ENCODE peak calls at places on chromosomes 5 and 9, in five cellular contexts. One of them, this sample, is unnamed.

GRCh38 chr9:132756214-132756799 is 86.0 kb downstream of the GTF3C4 start:
- DNase-seq in HepG2: no peak
- DNase-seq in SK-N-SH: no peak
- DNase-seq in HCT116: no peak
- DNase-seq in K562: no peak
- DNase-seq in this sample: no peak

GRCh38 chr9:129211686-129212085 is 33.6 kb upstream of the IER5L start:
- DNase-seq in HepG2: no peak
- DNase-seq in SK-N-SH: no peak
- DNase-seq in HCT116: no peak
- DNase-seq in K562: no peak
- DNase-seq in this sample: no peak

GRCh38 chr5:139377226-139377625 is 5.9 kb downstream of the SLC23A1 start:
- DNase-seq in HepG2: no peak
- DNase-seq in SK-N-SH: no peak
- DNase-seq in HCT116: no peak
- DNase-seq in K562: no peak
- DNase-seq in this sample: no peak

GRCh38 chr5:76175821-76176403 is 92.7 kb downstream of the SV2C start:
- DNase-seq in HepG2: no peak
- DNase-seq in SK-N-SH: peak; percentile 75
- DNase-seq in HCT116: no peak
- DNase-seq in K562: peak; percentile 42
- DNase-seq in this sample: no peak

GRCh38 chr9:4573634-4574391 is 83.5 kb downstream of the SLC1A1 start:
- DNase-seq in HepG2: no peak
- DNase-seq in SK-N-SH: no peak
- DNase-seq in HCT116: no peak
- DNase-seq in K562: no peak
- DNase-seq in this sample: peak; percentile 15

GRCh38 chr9:129863059-129863690 is 27.9 kb downstream of the USP20 start:
- DNase-seq in HepG2: no peak
- DNase-seq in SK-N-SH: peak; percentile 85
- DNase-seq in HCT116: no peak
- DNase-seq in K562: peak; percentile 97
- DNase-seq in this sample: no peak

GRCh38 chr5:65050826-65051498 is 282.2 kb downstream of the CWC27 start:
- DNase-seq in HepG2: no peak
- DNase-seq in SK-N-SH: no peak
- DNase-seq in HCT116: no peak
- DNase-seq in K562: no peak
- DNase-seq in this sample: no peak

GRCh38 chr5:54243483-54244080 is 66.8 kb downstream of the ARL15 start:
- DNase-seq in HepG2: peak; percentile 31
- DNase-seq in SK-N-SH: peak; percentile 49
- DNase-seq in HCT116: peak; percentile 27
- DNase-seq in K562: peak; percentile 31
- DNase-seq in this sample: no peak

GRCh38 chr9:38343552-38343951 is 49.0 kb upstream of the ALDH1B1 start:
- DNase-seq in HepG2: no peak
- DNase-seq in SK-N-SH: no peak
- DNase-seq in HCT116: no peak
- DNase-seq in K562: no peak
- DNase-seq in this sample: no peak

GRCh38 chr9:136886610-136887597 is 588 bp downstream of the TRAF2 start:
- DNase-seq in HepG2: no peak
- DNase-seq in SK-N-SH: peak; percentile 89
- DNase-seq in HCT116: no peak
- DNase-seq in K562: peak; percentile 45
- DNase-seq in this sample: peak; percentile 22

GRCh38 chr5:110785356-110785755 is 46.5 kb downstream of the SLC25A46 start:
- DNase-seq in HepG2: no peak
- DNase-seq in SK-N-SH: no peak
- DNase-seq in HCT116: no peak
- DNase-seq in K562: no peak
- DNase-seq in this sample: no peak
- TF ChIP-seq YY1 in HepG2: no peak
- TF ChIP-seq YY1 in SK-N-SH: no peak
- TF ChIP-seq YY1 in HCT116: no peak
- TF ChIP-seq YY1 in K562: no peak
- TF ChIP-seq YY1 in this sample: no peak

GRCh38 chr5:113693621-113694130 is 180.2 kb downstream of the YTHDC2 start:
- DNase-seq in HepG2: no peak
- DNase-seq in SK-N-SH: no peak
- DNase-seq in HCT116: no peak
- DNase-seq in K562: no peak
- DNase-seq in this sample: no peak

GRCh38 chr5:113693205-113693553 is 179.7 kb downstream of the YTHDC2 start:
- DNase-seq in HepG2: no peak
- DNase-seq in SK-N-SH: no peak
- DNase-seq in HCT116: no peak
- DNase-seq in K562: no peak
- DNase-seq in this sample: no peak

DNA sequence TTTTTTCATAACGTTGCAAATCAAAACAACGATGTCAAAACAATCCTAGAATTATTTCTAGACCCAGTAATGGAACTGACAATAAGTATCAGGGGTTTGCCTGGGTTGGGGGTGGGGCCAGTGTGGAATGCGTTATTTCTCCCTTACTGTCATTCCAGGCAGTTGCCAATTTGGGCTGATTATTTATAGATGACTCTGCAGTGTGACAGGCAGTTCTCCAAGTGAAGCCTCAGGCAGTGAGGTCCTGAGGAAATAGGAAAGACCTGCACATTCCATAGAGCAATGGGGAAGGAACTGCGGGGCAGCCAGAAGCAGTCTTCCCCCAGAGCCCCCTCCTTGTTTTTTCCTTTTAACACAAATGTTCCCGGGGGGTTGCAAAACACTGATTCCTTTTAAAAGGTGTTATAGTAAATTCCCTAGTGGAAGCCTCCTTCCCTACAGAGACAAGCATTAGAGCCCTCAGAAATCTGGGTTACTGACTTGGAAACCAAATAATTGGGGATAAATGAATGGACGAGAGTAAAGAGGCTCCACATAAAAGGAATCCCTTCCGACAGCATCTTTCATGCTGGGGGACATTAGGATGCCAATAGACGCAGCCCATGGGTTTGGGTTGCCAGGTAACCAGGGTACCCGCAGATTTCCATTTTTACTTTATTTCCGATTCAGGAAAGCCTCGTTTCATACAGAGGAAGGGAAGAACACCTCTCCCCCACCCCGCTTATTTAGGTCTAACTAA is 179.1 kb downstream of the YTHDC2 start:
- DNase-seq in HepG2: no peak
- DNase-seq in SK-N-SH: no peak
- DNase-seq in HCT116: no peak
- DNase-seq in K562: no peak
- DNase-seq in this sample: no peak
- TF ChIP-seq YY1 in HepG2: no peak
- TF ChIP-seq YY1 in SK-N-SH: no peak
- TF ChIP-seq YY1 in HCT116: no peak
- TF ChIP-seq YY1 in K562: no peak
- TF ChIP-seq YY1 in this sample: no peak

GRCh38 chr5:74290634-74291033 is 349.9 kb downstream of the ENC1 start:
- DNase-seq in HepG2: peak; percentile 7
- DNase-seq in SK-N-SH: no peak
- DNase-seq in HCT116: no peak
- DNase-seq in K562: no peak
- DNase-seq in this sample: no peak

GRCh38 chr5:74288038-74288437 is 352.5 kb downstream of the ENC1 start:
- DNase-seq in HepG2: no peak
- DNase-seq in SK-N-SH: no peak
- DNase-seq in HCT116: no peak
- DNase-seq in K562: no peak
- DNase-seq in this sample: no peak

GRCh38 chr5:74289238-74289637 is 351.3 kb downstream of the ENC1 start:
- DNase-seq in HepG2: no peak
- DNase-seq in SK-N-SH: no peak
- DNase-seq in HCT116: no peak
- DNase-seq in K562: no peak
- DNase-seq in this sample: no peak

GRCh38 chr5:74286734-74287705 is 353.5 kb downstream of the ENC1 start:
- DNase-seq in HepG2: no peak
- DNase-seq in SK-N-SH: peak; percentile 8
- DNase-seq in HCT116: no peak
- DNase-seq in K562: no peak
- DNase-seq in this sample: no peak

GRCh38 chr5:74288448-74289109 is 351.9 kb downstream of the ENC1 start:
- DNase-seq in HepG2: no peak
- DNase-seq in SK-N-SH: no peak
- DNase-seq in HCT116: no peak
- DNase-seq in K562: no peak
- DNase-seq in this sample: no peak
- TF ChIP-seq YY1 in HepG2: no peak
- TF ChIP-seq YY1 in SK-N-SH: no peak
- TF ChIP-seq YY1 in HCT116: no peak
- TF ChIP-seq YY1 in K562: no peak
- TF ChIP-seq YY1 in this sample: no peak

DNA sequence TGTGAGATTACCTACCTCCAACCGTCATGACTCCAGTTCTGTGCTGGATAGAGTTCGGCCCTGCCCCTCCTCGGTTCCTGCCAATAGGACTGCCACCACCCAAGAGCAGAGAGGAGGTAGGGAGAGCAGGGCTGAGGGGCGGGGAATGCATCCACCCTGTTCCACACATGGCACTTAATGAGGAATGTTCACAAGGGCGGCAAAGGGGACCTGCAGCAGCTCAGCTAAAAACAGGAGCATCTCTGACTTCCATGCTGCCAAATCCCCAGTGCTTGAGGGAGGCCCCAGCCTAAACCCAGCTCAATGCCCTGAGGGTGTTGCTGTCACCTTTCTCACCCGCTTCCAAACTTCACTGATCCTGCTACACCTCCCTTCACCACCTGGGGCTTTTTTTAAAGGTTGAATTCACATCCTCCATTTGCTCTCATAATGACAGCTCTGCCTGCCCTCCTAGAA is 7.8 kb upstream of the DELE1 start:
- DNase-seq in HepG2: no peak
- DNase-seq in SK-N-SH: no peak
- DNase-seq in HCT116: peak; percentile 8
- DNase-seq in K562: no peak
- DNase-seq in this sample: no peak
- TF ChIP-seq YY1 in HepG2: no peak
- TF ChIP-seq YY1 in SK-N-SH: no peak
- TF ChIP-seq YY1 in HCT116: no peak
- TF ChIP-seq YY1 in K562: no peak
- TF ChIP-seq YY1 in this sample: no peak

DNA sequence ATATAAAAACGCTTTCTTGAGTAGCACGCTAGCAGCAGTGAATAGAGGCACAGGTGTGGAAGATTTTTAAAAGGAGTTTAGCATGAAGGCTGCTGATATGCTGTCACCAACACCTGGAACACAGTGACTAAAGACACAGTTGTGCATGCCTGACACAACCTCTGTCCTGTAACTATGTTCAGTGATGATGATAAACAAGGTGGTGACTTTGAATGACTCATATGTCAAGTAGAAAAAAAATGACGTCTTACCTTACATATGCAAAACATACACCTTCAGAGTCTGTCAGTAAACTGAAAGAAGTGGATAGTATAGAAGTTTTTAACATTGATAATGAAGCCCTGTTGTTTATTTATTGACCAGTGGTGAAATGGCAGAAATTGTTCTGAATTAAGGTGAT is 66.2 kb upstream of the ADCY2 start:
- DNase-seq in HepG2: no peak
- DNase-seq in SK-N-SH: no peak
- DNase-seq in HCT116: no peak
- DNase-seq in K562: no peak
- DNase-seq in this sample: no peak
- TF ChIP-seq YY1 in HepG2: no peak
- TF ChIP-seq YY1 in SK-N-SH: no peak
- TF ChIP-seq YY1 in HCT116: no peak
- TF ChIP-seq YY1 in K562: no peak
- TF ChIP-seq YY1 in this sample: no peak

GRCh38 chr9:86102626-86103025 is 3.3 kb upstream of the GOLM1 start:
- DNase-seq in HepG2: no peak
- DNase-seq in SK-N-SH: no peak
- DNase-seq in HCT116: no peak
- DNase-seq in K562: no peak
- DNase-seq in this sample: no peak

GRCh38 chr9:86097510-86098224 is 1.7 kb downstream of the GOLM1 start:
- DNase-seq in HepG2: no peak
- DNase-seq in SK-N-SH: peak; percentile 25
- DNase-seq in HCT116: no peak
- DNase-seq in K562: no peak
- DNase-seq in this sample: no peak

GRCh38 chr9:86096382-86096781 is 3.0 kb downstream of the GOLM1 start:
- DNase-seq in HepG2: no peak
- DNase-seq in SK-N-SH: no peak
- DNase-seq in HCT116: no peak
- DNase-seq in K562: no peak
- DNase-seq in this sample: no peak

GRCh38 chr9:86099695-86100364 is 472 bp upstream of the GOLM1 start:
- DNase-seq in HepG2: no peak
- DNase-seq in SK-N-SH: peak; percentile 59
- DNase-seq in HCT116: peak; percentile 57
- DNase-seq in K562: no peak
- DNase-seq in this sample: no peak

DNA sequence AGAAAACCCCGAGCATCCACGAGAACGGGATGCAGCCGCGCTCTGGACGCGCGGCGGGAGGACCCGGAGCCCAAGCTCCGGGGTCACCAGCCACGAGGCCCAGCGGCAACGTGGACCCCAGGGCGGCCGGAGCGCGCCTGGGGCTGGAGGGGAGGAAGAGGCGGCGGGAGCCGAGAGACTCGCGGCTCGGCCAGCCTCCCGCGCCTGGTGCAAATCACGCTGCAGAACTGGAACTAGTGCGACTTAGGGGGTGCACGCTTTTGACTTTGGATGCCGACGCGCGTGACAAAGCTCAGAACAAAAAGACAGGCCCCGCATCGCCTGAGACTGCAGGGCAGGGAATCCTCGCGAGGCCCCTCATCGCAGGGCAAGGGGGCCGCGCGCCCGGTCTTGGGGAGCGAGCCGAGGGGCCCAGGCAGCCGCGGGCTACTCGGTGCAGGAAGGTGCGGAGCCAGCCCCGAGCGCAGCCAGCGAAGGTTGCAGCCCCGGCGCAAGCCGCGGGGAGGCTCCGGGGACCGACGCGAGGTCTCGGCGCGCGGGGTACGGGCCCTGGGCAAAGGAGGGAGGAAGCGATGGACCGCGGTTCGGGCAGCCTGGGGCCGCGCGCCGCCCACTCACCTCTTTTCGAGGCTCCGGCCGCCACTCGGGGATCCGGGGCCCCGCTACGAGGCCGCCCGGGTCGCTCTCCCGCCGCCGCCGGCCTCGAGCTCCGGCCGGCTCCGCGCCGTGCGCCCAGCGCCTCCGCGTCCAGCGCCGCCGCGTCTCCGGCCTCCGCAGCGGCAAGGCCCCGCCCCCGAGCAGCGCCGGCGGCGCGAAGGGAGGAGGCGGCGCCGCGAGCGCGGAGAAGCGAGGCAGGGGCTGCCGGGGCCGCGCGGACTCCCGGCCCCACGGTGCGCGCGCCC is at the start of gene GOLM1:
- DNase-seq in HepG2: no peak
- DNase-seq in SK-N-SH: peak; percentile 93
- DNase-seq in HCT116: no peak
- DNase-seq in K562: peak; percentile 43
- DNase-seq in this sample: no peak
- TF ChIP-seq YY1 in HepG2: no peak
- TF ChIP-seq YY1 in SK-N-SH: no peak
- TF ChIP-seq YY1 in HCT116: no peak
- TF ChIP-seq YY1 in K562: no peak
- TF ChIP-seq YY1 in this sample: no peak